ENCODE peak calls at places on chromosomes 6 and 20, in eight cellular contexts. One of them, this sample, is unnamed.

GRCh38 chr20:44069203-44069931 is 117.6 kb downstream of the JPH2 start:
- DNase-seq in HTR-8/SVneo: no peak
- DNase-seq in SK-MEL-5: no peak
- DNase-seq in CD8-positive, alpha-beta T cell: peak
- DNase-seq in endothelial cell of umbilical vein: no peak
- DNase-seq in Kasumi-1: no peak
- DNase-seq in psoas muscle: no peak
- DNase-seq in NCI-H1436: no peak
- DNase-seq in this sample: peak

GRCh38 chr6:132569170-132569569 is 952 bp upstream of the TAAR6 start:
- DNase-seq in HTR-8/SVneo: no peak
- DNase-seq in endothelial cell of umbilical vein: no peak
- DNase-seq in SK-MEL-5: no peak
- DNase-seq in CD8-positive, alpha-beta T cell: no peak
- DNase-seq in psoas muscle: no peak
- DNase-seq in Kasumi-1: no peak
- DNase-seq in NCI-H1436: no peak
- DNase-seq in this sample: no peak

GRCh38 chr6:159002432-159003160 is 2.6 kb upstream of the RSPH3 start:
- DNase-seq in Kasumi-1: no peak
- DNase-seq in CD8-positive, alpha-beta T cell: no peak
- DNase-seq in NCI-H1436: no peak
- DNase-seq in psoas muscle: no peak
- DNase-seq in HTR-8/SVneo: peak
- DNase-seq in endothelial cell of umbilical vein: no peak
- DNase-seq in SK-MEL-5: no peak
- DNase-seq in this sample: no peak

GRCh38 chr6:57257911-57258541 is 35.9 kb upstream of the RAB23 start:
- DNase-seq in SK-MEL-5: peak
- DNase-seq in NCI-H1436: no peak
- DNase-seq in endothelial cell of umbilical vein: peak
- DNase-seq in HTR-8/SVneo: no peak
- DNase-seq in Kasumi-1: no peak
- DNase-seq in psoas muscle: no peak
- DNase-seq in CD8-positive, alpha-beta T cell: no peak
- DNase-seq in this sample: no peak

GRCh38 chr6:159727717-159728440 is 573 bp downstream of the WTAP start:
- DNase-seq in SK-MEL-5: peak
- DNase-seq in CD8-positive, alpha-beta T cell: no peak
- DNase-seq in HTR-8/SVneo: no peak
- DNase-seq in NCI-H1436: peak
- DNase-seq in Kasumi-1: no peak
- DNase-seq in endothelial cell of umbilical vein: peak
- DNase-seq in psoas muscle: no peak
- DNase-seq in this sample: no peak

GRCh38 chr6:150307520-150307919 is 61.3 kb upstream of the IYD start:
- DNase-seq in HTR-8/SVneo: no peak
- DNase-seq in Kasumi-1: no peak
- DNase-seq in endothelial cell of umbilical vein: no peak
- DNase-seq in SK-MEL-5: no peak
- DNase-seq in psoas muscle: no peak
- DNase-seq in CD8-positive, alpha-beta T cell: no peak
- DNase-seq in NCI-H1436: no peak
- DNase-seq in this sample: no peak

GRCh38 chr6:121897337-121897760 is 461.9 kb downstream of the GJA1 start:
- DNase-seq in CD8-positive, alpha-beta T cell: no peak
- DNase-seq in SK-MEL-5: no peak
- DNase-seq in endothelial cell of umbilical vein: peak
- DNase-seq in psoas muscle: no peak
- DNase-seq in HTR-8/SVneo: no peak
- DNase-seq in Kasumi-1: no peak
- DNase-seq in NCI-H1436: no peak
- DNase-seq in this sample: no peak

GRCh38 chr6:20879121-20879520 is 344.9 kb downstream of the CDKAL1 start:
- DNase-seq in Kasumi-1: no peak
- DNase-seq in HTR-8/SVneo: no peak
- DNase-seq in NCI-H1436: no peak
- DNase-seq in endothelial cell of umbilical vein: no peak
- DNase-seq in CD8-positive, alpha-beta T cell: no peak
- DNase-seq in SK-MEL-5: no peak
- DNase-seq in psoas muscle: no peak
- DNase-seq in this sample: no peak